ENCODE peak calls at places on chromosomes 4 and X, in eight cellular contexts. T, Q, C, X, W, V, Y and B are unnamed samples.

GRCh38 chr4:57410331-57411052 is 300.3 kb upstream of the IGFBP7 start:
- DNase-seq in T (no peak), Q (peak), C (no peak), X (no peak), W (no peak), V (no peak), Y (no peak), B (no peak)

GRCh38 chr4:1195894-1196401 is 23.6 kb upstream of the SPON2 start:
- DNase-seq in T (no peak), Q (no peak), C (no peak), X (no peak), W (no peak), V (no peak), Y (no peak), B (no peak)

GRCh38 chr4:153950100-153950979 is 161.5 kb upstream of the SFRP2 start:
- DNase-seq in T (no peak), Q (no peak), C (no peak), X (peak), W (no peak), V (peak), Y (no peak), B (no peak)

GRCh38 chrX:153769158-153769864 is 5.3 kb downstream of the PLXNB3 start:
- DNase-seq in T (no peak), Q (no peak), C (no peak), X (no peak), W (no peak), V (no peak), Y (no peak), B (no peak)

GRCh38 chrX:16222123-16222522 is 54.8 kb downstream of the MAGEB17 start:
- DNase-seq in T (no peak), Q (no peak), C (no peak), X (peak), W (no peak), V (no peak), Y (no peak), B (no peak)

GRCh38 chr4:40350627-40351227 is 15.6 kb downstream of the CHRNA9 start:
- DNase-seq in T (no peak), Q (no peak), C (no peak), X (no peak), W (no peak), V (no peak), Y (no peak), B (no peak)

GRCh38 chrX:21412883-21413282 is 38.7 kb downstream of the CNKSR2 start:
- DNase-seq in T (no peak), Q (no peak), C (no peak), X (no peak), W (peak), V (peak), Y (no peak), B (no peak)

GRCh38 chr4:8912089-8912455 is 40.4 kb upstream of the HMX1 start:
- DNase-seq in T (no peak), Q (no peak), C (no peak), X (no peak), W (no peak), V (no peak), Y (no peak), B (no peak)

GRCh38 chrX:15680401-15680800 is 15.8 kb upstream of the CLTRN start:
- DNase-seq in T (no peak), Q (no peak), C (no peak), X (peak), W (peak), V (peak), Y (no peak), B (no peak)

GRCh38 chr4:110815950-110816349 is 193.1 kb upstream of the PITX2 start:
- DNase-seq in T (no peak), Q (no peak), C (no peak), X (no peak), W (no peak), V (no peak), Y (no peak), B (no peak)